ENCODE peak calls at places on chromosomes 12 and 14, in seven cellular contexts. T, A, J, E, U, Q and L are unnamed samples.

GRCh38 chr12:11734781-11735180 is 85.3 kb downstream of the ETV6 start:
- DNase-seq in E (no peak), Q (no peak), U (no peak), J (no peak), T (no peak), A (no peak), L (no peak)

GRCh38 chr12:16600525-16600924 is 5.4 kb downstream of the LMO3 start:
- DNase-seq in A (no peak), Q (no peak), J (no peak), U (no peak), E (no peak), T (no peak), L (no peak)

GRCh38 chr14:24195186-24196070 is at the start of gene TM9SF1:
- DNase-seq in T (peak), A (peak), U (peak), J (peak), Q (peak), E (peak), L (peak)

GRCh38 chr12:109764123-109764522 is 50.5 kb downstream of the FAM222A start:
- DNase-seq in A (no peak), E (no peak), U (peak), J (no peak), Q (peak), T (no peak), L (peak)

GRCh38 chr14:88986146-88986841 is 161.8 kb downstream of the TTC8 start:
- DNase-seq in U (no peak), T (no peak), A (peak), E (no peak), Q (no peak), J (no peak), L (peak)

GRCh38 chr12:119153477-119154434 is 25.0 kb upstream of the HSPB8 start:
- DNase-seq in Q (peak), A (peak), U (peak), T (no peak), E (no peak), J (no peak), L (peak)

GRCh38 chr12:131901431-131902331 is 7.3 kb downstream of the ULK1 start:
- DNase-seq in A (peak), U (peak), E (no peak), T (no peak), Q (no peak), J (peak), L (no peak)

GRCh38 chr12:42862055-42862454 is 272.5 kb upstream of the PRICKLE1 start:
- DNase-seq in Q (no peak), E (no peak), T (no peak), U (no peak), J (no peak), A (no peak), L (no peak)

GRCh38 chr14:30651934-30652333 is 29.8 kb downstream of the SCFD1 start:
- DNase-seq in T (no peak), U (no peak), A (no peak), J (no peak), E (no peak), Q (no peak), L (no peak)

GRCh38 chr14:91352101-91352500 is 65.5 kb downstream of the CCDC88C start:
- DNase-seq in A (no peak), E (no peak), Q (no peak), T (no peak), U (peak), J (no peak), L (peak)

GRCh38 chr12:131205534-131205933 is 251.8 kb downstream of the ADGRD1 start:
- DNase-seq in J (no peak), Q (peak), E (peak), T (no peak), A (no peak), U (no peak), L (no peak)

GRCh38 chr14:97709552-97709951 is 912.4 kb downstream of the VRK1 start:
- DNase-seq in A (no peak), J (no peak), T (no peak), U (no peak), Q (no peak), E (no peak), L (no peak)

DNA sequence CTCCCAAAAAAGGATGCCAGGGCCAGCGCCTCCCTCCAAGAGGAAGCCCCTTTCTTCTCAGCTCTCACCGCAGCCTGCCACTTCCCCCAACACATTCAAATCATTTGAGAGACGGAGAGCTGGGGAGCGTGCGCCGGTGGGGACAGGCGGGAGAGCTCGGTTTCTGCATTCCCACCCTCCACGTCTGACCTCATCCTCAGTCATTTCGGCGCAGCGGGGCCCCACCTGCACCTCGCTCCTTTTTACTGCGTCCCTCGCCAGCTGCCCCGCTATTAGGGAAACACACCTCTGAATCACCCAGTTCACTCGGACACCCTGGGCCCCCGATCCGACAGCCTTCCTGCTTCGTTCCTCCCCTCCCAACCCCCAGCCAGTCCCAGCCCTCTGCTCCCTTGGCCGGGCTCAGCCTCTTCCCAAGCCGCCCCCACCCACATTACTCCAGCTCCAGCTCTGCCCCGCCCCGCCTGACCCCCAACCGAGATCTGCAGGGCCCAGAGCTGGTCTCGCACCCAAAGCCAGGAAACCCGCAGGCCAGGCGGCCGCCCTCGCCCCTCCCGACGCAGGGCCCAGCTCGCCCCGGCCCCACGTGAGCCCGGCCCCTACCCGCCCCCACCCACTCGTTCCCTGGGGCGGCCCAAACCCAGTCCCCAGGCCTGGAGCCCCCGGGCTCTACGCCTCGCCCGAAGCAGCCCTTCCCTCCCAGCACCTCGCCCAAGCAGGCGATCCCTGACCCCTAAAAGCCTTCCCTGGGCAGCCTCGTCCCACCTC is 797 bp downstream of the CORO1C start:
- DNase-seq in U (peak), Q (peak), T (peak), J (peak), E (no peak), A (peak), L (peak)
- TF ChIP-seq EP300 in U (no peak), Q (no peak), T (peak), J (no peak), E (no peak), A (no peak), L (no peak)

GRCh38 chr12:14771651-14772137 is 31.6 kb downstream of the WBP11 start:
- DNase-seq in Q (no peak), A (peak), E (no peak), T (no peak), U (no peak), J (no peak), L (no peak)

GRCh38 chr12:14769462-14769836 is 33.8 kb downstream of the WBP11 start:
- DNase-seq in Q (peak), A (peak), J (peak), E (no peak), T (no peak), U (peak), L (peak)

GRCh38 chr12:14768823-14769405 is 34.4 kb downstream of the WBP11 start:
- DNase-seq in Q (peak), J (no peak), T (no peak), A (peak), E (no peak), U (peak), L (peak)

GRCh38 chr12:14769837-14770494 is 33.3 kb downstream of the WBP11 start:
- DNase-seq in A (peak), U (peak), T (peak), J (peak), E (peak), Q (peak), L (peak)

GRCh38 chr12:14770495-14771313 is 32.6 kb downstream of the WBP11 start:
- DNase-seq in Q (peak), E (peak), T (peak), A (peak), U (peak), J (peak), L (peak)
- TF ChIP-seq EP300 in Q (peak), E (no peak), T (peak), A (peak), U (no peak), J (no peak), L (no peak)

GRCh38 chr12:112004041-112004440 is 8.9 kb downstream of the TMEM116 start:
- DNase-seq in J (no peak), A (no peak), Q (no peak), T (no peak), U (no peak), E (no peak), L (no peak)
- TF ChIP-seq EP300 in J (no peak), A (no peak), Q (no peak), T (no peak), U (no peak), E (no peak), L (no peak)

DNA sequence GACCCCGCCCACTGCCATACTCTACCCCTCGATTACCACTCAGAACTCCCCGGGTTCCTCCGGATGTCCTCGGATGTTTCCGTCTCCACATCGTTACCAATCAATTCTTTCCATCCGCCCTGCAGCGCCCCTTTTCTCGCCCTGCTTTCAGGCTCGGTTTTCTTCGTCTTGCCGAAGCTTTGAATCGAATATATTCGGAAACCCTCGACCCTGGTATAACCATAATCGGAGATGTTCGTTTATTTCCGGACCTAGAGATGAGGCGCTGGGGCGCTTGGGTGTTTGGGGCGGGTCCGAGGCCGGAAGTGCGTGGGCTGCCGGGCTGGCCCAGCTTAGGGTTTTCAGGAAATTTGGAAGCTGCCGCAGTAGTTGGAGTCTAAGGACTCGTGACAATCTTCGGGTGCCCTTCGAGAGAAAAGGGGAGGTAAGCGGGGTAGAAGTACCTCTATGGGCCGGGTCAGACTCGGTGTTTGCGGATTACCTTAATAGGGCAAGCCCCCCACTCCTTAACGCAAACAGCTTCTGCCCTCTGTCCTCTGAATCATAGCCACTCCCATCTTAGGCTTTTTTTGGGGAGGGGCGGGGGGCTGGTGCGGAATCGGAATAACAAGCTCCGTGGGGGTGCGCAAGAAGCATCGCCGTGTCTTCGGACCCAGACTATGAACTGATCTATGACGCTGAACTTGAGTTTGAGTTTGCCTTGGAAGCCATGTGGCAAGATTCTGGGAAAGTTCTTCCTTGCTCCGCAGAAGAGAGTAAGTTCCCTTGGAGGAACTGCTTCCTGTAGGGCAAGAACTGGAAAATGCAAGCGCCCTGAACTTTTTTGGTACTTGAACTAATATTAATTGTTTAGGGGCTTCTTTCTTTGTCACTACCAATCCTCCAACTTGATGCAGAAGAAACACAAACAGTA is at the start of gene C14orf119:
- DNase-seq in A (peak), Q (no peak), E (peak), U (peak), J (peak), T (peak), L (peak)
- TF ChIP-seq EP300 in A (no peak), Q (no peak), E (no peak), U (no peak), J (no peak), T (peak), L (peak)

GRCh38 chr12:30529489-30530269 is 166.0 kb downstream of the IPO8 start:
- DNase-seq in A (no peak), T (no peak), U (no peak), E (no peak), J (no peak), Q (no peak), L (no peak)

GRCh38 chr12:30533518-30533917 is 162.2 kb downstream of the IPO8 start:
- DNase-seq in E (no peak), Q (no peak), U (no peak), J (no peak), T (no peak), A (no peak), L (no peak)

GRCh38 chr12:30537228-30537627 is 158.4 kb downstream of the IPO8 start:
- DNase-seq in J (no peak), A (no peak), U (no peak), Q (no peak), E (no peak), T (no peak), L (no peak)

DNA sequence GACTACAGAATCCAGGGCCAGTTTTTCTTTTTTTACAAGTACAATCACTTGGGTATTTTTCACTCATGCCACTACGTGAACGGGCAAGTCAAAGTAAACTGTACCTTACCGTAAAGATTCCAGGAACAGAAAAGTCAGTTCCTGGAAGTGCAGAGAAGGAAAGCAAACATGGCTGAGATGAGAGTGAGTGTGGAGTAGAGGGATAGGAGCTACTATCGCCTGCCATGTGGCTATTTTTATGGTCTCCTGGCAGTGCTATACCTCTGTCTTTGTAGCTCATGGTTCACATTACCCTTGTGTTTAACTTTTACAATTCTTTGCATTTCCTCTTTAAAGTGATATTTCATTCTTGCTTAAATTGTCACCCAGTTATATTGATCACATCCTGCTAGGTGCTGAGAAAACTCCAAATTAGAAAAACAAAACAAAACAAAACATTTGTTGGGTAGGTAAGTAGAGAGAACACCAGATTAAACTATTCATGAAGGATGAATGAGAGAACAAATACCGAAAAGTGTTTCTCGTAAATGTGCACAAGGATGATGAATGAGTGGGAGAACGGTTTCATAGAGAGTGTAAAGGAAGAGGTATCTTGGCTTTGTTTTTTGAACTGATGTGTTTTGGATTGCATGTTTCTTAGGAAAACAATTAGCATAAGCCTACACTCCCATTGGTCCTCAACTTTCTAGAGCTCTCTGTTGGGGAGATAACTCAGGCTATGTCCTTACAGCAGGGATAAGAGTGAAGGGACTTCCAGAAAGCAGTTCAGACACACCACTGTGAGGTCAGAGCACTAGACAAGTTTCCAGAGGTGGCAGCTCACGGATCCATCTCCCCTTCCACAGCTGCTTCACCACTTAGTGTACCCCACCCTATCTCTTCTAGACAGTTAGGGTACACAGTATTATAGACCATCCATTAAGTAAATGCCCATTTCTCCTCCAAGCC is 163.7 kb downstream of the IPO8 start:
- DNase-seq in Q (no peak), U (no peak), A (no peak), J (no peak), E (no peak), T (no peak), L (no peak)
- TF ChIP-seq EP300 in Q (no peak), U (no peak), A (no peak), J (no peak), E (no peak), T (no peak), L (no peak)

GRCh38 chr14:93943930-93944329 is 16.8 kb downstream of the FAM181A start:
- DNase-seq in E (no peak), J (no peak), U (no peak), T (no peak), A (no peak), Q (no peak), L (no peak)

GRCh38 chr14:93939304-93940229 is 12.4 kb downstream of the FAM181A start:
- DNase-seq in E (peak), U (peak), T (peak), J (peak), A (peak), Q (peak), L (peak)

GRCh38 chr14:93943052-93943451 is 15.9 kb downstream of the FAM181A start:
- DNase-seq in T (no peak), Q (no peak), A (no peak), U (no peak), J (no peak), E (no peak), L (no peak)

GRCh38 chr14:93940437-93940836 is 13.3 kb downstream of the FAM181A start:
- DNase-seq in A (no peak), T (no peak), E (no peak), Q (no peak), J (no peak), U (no peak), L (no peak)

DNA sequence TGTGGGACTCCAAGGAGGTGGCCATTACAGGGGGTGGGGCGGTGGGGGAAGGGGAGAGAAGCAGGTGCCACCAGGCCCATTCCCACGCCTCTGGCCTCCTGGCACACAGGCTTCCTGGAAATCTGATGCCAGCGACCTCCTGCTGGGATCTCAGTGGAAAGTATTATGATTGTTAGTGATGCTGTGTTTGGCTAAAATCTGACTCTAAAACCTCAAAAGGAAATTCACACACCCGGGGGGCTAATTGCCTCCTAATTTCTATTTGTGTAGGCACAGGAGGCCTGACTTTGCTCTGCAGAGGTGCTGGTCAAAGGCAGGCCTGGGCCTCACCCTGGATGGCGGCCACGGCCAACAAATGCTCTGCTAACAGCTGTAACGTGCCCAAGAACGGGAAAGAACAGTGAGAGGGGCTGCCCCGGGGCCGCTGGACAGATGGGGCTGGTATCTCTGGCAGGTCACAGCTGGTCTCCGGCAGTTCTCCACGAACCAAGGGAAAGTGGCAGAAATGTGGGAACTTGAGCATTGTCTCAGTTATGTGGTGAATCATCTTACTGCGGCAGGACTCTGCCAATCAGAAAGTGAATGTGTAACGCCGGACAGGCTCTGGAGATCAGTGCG is 14.3 kb downstream of the FAM181A start:
- DNase-seq in A (no peak), U (no peak), J (no peak), E (no peak), T (no peak), Q (no peak), L (no peak)
- TF ChIP-seq EP300 in A (no peak), U (no peak), J (no peak), E (no peak), T (no peak), Q (no peak), L (no peak)

GRCh38 chr14:64692597-64693350 is 11.4 kb upstream of the PLEKHG3 start:
- DNase-seq in Q (no peak), U (peak), E (no peak), A (no peak), T (no peak), J (peak), L (no peak)

GRCh38 chr14:64695071-64695470 is 9.2 kb upstream of the PLEKHG3 start:
- DNase-seq in J (peak), U (no peak), E (no peak), T (no peak), A (no peak), Q (no peak), L (no peak)

GRCh38 chr14:64693766-64694165 is 10.5 kb upstream of the PLEKHG3 start:
- DNase-seq in A (no peak), T (no peak), U (no peak), Q (no peak), J (peak), E (no peak), L (no peak)

GRCh38 chr14:64698899-64699298 is 5.3 kb upstream of the PLEKHG3 start:
- DNase-seq in Q (no peak), U (peak), A (peak), T (no peak), E (no peak), J (no peak), L (no peak)

GRCh38 chr14:64696355-64696844 is 7.8 kb upstream of the PLEKHG3 start:
- DNase-seq in E (no peak), A (no peak), J (no peak), T (no peak), U (no peak), Q (no peak), L (no peak)
- TF ChIP-seq EP300 in E (no peak), A (no peak), J (no peak), T (peak), U (no peak), Q (no peak), L (no peak)

DNA sequence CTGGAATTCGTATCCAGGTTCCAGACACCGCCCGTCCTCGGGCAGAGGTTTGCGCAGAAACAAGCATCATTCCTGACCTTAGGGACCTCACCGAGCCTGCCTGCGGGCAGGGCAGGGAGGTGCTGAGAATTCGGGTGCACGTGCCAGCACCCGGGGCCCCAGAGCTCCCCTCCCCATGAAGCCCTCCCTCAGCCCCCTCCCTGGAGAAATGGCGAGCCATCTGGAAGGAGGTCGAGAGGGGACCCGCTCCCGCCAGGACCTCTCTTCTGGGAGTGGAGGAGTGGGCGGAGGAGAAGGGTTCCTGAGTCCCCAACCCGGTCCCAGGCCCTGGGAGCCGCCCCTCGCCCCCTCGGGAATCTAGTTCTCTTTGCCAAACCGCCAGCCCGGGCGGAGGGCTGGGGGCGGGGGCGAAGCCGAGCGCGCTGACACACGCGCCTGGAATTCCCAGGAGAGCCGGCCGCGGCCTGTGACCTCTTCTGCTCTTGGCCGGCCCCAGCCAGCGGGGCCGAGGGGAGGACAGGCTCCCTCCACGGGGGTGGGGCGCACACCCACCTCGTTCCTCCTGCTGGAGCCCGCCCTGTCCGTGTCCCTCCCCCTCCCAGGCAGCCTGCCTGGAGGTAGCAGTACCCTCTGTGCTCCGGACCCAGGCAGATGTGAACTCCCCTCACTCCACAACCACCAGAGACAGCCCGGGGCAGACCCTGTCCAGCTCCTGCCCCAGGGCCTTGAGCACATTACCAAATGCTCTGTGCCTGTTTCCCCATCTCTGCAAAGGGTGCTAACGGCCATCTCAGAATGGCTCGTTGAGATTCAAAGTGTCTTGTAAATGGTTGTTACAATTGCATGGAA is 23.0 kb upstream of the GPR132 start:
- DNase-seq in U (peak), Q (peak), A (peak), E (no peak), T (no peak), J (peak), L (peak)
- TF ChIP-seq EP300 in U (no peak), Q (no peak), A (no peak), E (no peak), T (peak), J (no peak), L (no peak)